ENCODE peak calls at places on chromosome 4, in seven cellular contexts. G is HCT116, J is stomach, O is heart left ventricle, L is lower leg skin, M is ovary, K is right lobe of liver. H is an unnamed sample.

GRCh38 chr4:88737304-88738015 is 39.8 kb upstream of the NAP1L5 start:
- DNase-seq in G (no peak), J (peak), O (no peak), L (no peak), M (peak), K (no peak), H (no peak)

GRCh38 chr4:38034986-38035882 is 75.0 kb downstream of the PTTG2 start:
- DNase-seq in G (peak), J (no peak), O (peak), L (peak), M (no peak), K (no peak), H (peak)

GRCh38 chr4:148284526-148285193 is 157.6 kb downstream of the NR3C2 start:
- DNase-seq in G (no peak), J (no peak), O (no peak), L (no peak), M (no peak), K (no peak), H (no peak)

GRCh38 chr4:69830529-69831269 is 29.2 kb downstream of the SULT1E1 start:
- DNase-seq in G (no peak), J (peak), O (no peak), L (no peak), M (no peak), K (peak), H (peak)

GRCh38 chr4:102981005-102981404 is 38.5 kb downstream of the SLC9B1 start:
- DNase-seq in G (no peak), J (no peak), O (no peak), L (no peak), M (no peak), K (no peak), H (no peak)

GRCh38 chr4:77073106-77073858 is 2.5 kb downstream of the CCNI start:
- DNase-seq in G (no peak), J (no peak), O (no peak), L (no peak), M (no peak), K (no peak), H (peak)

GRCh38 chr4:85720736-85721135 is 245.8 kb downstream of the ARHGAP24 start:
- DNase-seq in G (no peak), J (no peak), O (no peak), L (no peak), M (no peak), K (no peak), H (no peak)

GRCh38 chr4:85725727-85726170 is 250.8 kb downstream of the ARHGAP24 start:
- DNase-seq in G (no peak), J (peak), O (peak), L (no peak), M (peak), K (peak), H (no peak)

GRCh38 chr4:166594326-166594946 is 639.9 kb downstream of the SPOCK3 start:
- DNase-seq in G (peak), J (peak), O (no peak), L (no peak), M (no peak), K (no peak), H (peak)

GRCh38 chr4:73315091-73315490 is 56.5 kb upstream of the ANKRD17 start:
- DNase-seq in G (no peak), J (no peak), O (no peak), L (no peak), M (no peak), K (no peak), H (no peak)

GRCh38 chr4:183987529-183987946 is 82.4 kb downstream of the STOX2 start:
- DNase-seq in G (peak), J (peak), O (peak), L (peak), M (peak), K (no peak), H (no peak)

GRCh38 chr4:168840988-168841681 is 168.9 kb downstream of the CBR4 start:
- DNase-seq in G (no peak), J (peak), O (peak), L (no peak), M (no peak), K (peak), H (no peak)

GRCh38 chr4:118281611-118282442 is 71.0 kb downstream of the PRSS12 start:
- DNase-seq in G (no peak), J (no peak), O (no peak), L (no peak), M (peak), K (no peak), H (peak)

GRCh38 chr4:11698846-11699590 is 270.3 kb upstream of the HS3ST1 start:
- DNase-seq in G (peak), J (no peak), O (no peak), L (no peak), M (no peak), K (no peak), H (no peak)

GRCh38 chr4:5463936-5464650 is 244.3 kb downstream of the EVC2 start:
- DNase-seq in G (no peak), J (no peak), O (no peak), L (no peak), M (no peak), K (no peak), H (no peak)

GRCh38 chr4:156195914-156196313 is 242.2 kb upstream of the CTSO start:
- DNase-seq in G (no peak), J (no peak), O (no peak), L (no peak), M (no peak), K (no peak), H (no peak)

GRCh38 chr4:89640620-89641366 is 196.2 kb downstream of the SNCA start:
- DNase-seq in G (peak), J (no peak), O (peak), L (no peak), M (peak), K (peak), H (peak)

GRCh38 chr4:67035986-67036385 is 509.3 kb downstream of the CENPC start:
- DNase-seq in G (no peak), J (no peak), O (no peak), L (no peak), M (no peak), K (no peak), H (no peak)

GRCh38 chr4:121148621-121149020 is 15.5 kb downstream of the TNIP3 start:
- DNase-seq in G (no peak), J (no peak), O (no peak), L (no peak), M (no peak), K (no peak), H (no peak)

GRCh38 chr4:47860305-47860704 is 22.4 kb upstream of the CORIN start:
- DNase-seq in G (no peak), J (no peak), O (no peak), L (no peak), M (no peak), K (no peak), H (no peak)

GRCh38 chr4:128364565-128364964 is 77.0 kb upstream of the PGRMC2 start:
- DNase-seq in G (no peak), J (no peak), O (no peak), L (no peak), M (no peak), K (no peak), H (no peak)

GRCh38 chr4:128359422-128359821 is 71.8 kb upstream of the PGRMC2 start:
- DNase-seq in G (no peak), J (no peak), O (no peak), L (no peak), M (no peak), K (no peak), H (no peak)

GRCh38 chr4:128363966-128364365 is 76.4 kb upstream of the PGRMC2 start:
- DNase-seq in G (no peak), J (no peak), O (no peak), L (no peak), M (no peak), K (no peak), H (no peak)

GRCh38 chr4:128366212-128366611 is 78.6 kb upstream of the PGRMC2 start:
- DNase-seq in G (no peak), J (no peak), O (no peak), L (no peak), M (no peak), K (no peak), H (no peak)

DNA sequence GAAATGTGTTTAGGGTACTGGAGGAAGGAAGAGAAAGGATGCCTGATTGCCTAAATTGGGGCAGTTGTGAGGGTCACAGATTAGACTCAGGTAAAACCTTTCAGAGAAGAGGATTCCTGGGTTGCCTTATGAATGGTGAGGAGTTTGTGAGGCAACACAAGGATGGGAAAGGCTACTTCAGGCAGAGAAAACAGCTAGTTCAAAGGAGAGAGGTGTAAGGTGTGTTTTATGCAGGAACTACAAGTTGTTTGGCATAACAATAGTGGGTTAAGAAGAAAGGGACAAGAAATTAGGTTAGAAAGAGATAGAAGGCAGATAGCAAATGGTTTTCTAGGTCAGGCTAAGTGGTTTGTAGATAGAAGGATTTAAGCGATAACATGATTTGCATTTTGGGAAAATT is 75.1 kb upstream of the PGRMC2 start:
- DNase-seq in G (no peak), J (no peak), O (no peak), L (no peak), M (no peak), K (no peak), H (no peak)
- TF ChIP-seq POLR2A in G (no peak), J (no peak), O (no peak), L (no peak), M (no peak), K (no peak), H (no peak)

DNA sequence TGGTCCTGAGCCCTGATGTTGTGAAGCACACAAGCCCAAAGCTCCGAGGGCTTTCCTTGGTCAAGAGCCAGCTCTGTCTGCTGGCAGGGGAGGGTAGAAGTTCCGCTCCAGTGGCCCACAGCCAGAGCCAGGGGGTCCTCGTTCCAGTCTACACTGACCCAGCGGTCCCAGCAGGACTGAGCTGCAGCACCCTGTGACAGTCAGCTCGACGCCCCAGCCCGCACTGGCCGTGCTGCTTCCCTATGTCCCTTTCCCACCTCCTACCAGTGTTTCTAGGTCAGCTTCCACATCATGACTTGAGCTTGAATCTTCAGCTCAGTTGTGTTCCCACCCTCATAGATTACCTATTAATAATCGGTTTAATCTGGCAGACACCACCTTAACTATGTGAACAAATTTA is 22.5 kb upstream of the DCTD start:
- DNase-seq in G (no peak), J (no peak), O (no peak), L (no peak), M (no peak), K (no peak), H (no peak)
- TF ChIP-seq POLR2A in G (no peak), J (no peak), O (no peak), L (no peak), M (no peak), K (no peak), H (no peak)

DNA sequence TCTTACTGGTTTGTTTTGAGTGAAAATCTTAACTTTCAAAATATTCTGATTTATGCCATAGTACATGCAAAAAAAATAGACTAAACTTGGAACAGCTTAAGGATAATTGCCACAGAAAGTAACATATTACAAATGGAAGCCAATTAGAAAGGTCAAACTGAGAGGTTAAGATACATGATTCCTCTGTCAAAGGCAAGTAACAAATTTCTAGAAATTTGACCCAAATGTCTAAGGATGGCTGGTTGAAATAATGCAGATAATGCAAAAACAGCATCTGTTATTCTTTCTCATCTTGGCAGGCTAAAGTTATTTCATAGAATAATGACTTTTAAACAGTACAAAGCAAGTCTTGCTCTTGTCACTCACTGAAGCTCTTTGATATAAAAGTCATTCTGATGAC is 10.5 kb downstream of the FGF5 start:
- DNase-seq in G (no peak), J (no peak), O (no peak), L (no peak), M (no peak), K (no peak), H (no peak)
- TF ChIP-seq POLR2A in G (no peak), J (no peak), O (no peak), L (no peak), M (no peak), K (no peak), H (no peak)

GRCh38 chr4:145935253-145936141 is 3.1 kb downstream of the ZNF827 start:
- DNase-seq in G (no peak), J (peak), O (peak), L (no peak), M (peak), K (no peak), H (peak)
- TF ChIP-seq POLR2A in G (no peak), J (no peak), O (no peak), L (no peak), M (no peak), K (no peak), H (no peak)

DNA sequence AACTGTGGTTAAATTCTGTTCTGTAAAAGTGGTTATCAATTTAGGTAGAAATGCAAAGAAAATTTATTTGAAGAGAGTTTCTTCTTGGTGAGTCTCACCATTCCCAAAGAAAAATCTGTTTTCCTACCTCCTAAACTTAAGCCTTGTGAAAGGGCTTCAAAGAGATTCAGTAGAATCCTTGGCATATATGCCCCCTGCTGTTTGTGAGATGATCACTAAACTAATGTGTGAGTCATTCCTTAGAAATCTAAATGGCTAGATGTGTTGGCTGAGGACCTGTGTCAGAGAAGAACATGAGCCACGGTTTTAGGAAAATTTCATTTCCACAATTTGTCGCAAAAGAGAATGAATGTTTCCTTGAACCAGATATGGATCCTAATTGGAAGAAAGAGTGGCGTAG is 260.9 kb downstream of the SLC7A11 start:
- DNase-seq in G (peak), J (no peak), O (no peak), L (no peak), M (no peak), K (no peak), H (no peak)
- TF ChIP-seq POLR2A in G (no peak), J (no peak), O (no peak), L (no peak), M (no peak), K (no peak), H (no peak)

GRCh38 chr4:127648061-127648460 is 15.3 kb downstream of the INTU start:
- DNase-seq in G (no peak), J (no peak), O (no peak), L (no peak), M (no peak), K (no peak), H (no peak)
- TF ChIP-seq POLR2A in G (no peak), J (no peak), O (no peak), L (no peak), M (no peak), K (no peak), H (no peak)

GRCh38 chr4:7803992-7804758 is 135.5 kb downstream of the AFAP1 start:
- DNase-seq in G (peak), J (peak), O (peak), L (peak), M (peak), K (peak), H (peak)
- TF ChIP-seq POLR2A in G (no peak), J (no peak), O (no peak), L (no peak), M (no peak), K (no peak), H (no peak)

DNA sequence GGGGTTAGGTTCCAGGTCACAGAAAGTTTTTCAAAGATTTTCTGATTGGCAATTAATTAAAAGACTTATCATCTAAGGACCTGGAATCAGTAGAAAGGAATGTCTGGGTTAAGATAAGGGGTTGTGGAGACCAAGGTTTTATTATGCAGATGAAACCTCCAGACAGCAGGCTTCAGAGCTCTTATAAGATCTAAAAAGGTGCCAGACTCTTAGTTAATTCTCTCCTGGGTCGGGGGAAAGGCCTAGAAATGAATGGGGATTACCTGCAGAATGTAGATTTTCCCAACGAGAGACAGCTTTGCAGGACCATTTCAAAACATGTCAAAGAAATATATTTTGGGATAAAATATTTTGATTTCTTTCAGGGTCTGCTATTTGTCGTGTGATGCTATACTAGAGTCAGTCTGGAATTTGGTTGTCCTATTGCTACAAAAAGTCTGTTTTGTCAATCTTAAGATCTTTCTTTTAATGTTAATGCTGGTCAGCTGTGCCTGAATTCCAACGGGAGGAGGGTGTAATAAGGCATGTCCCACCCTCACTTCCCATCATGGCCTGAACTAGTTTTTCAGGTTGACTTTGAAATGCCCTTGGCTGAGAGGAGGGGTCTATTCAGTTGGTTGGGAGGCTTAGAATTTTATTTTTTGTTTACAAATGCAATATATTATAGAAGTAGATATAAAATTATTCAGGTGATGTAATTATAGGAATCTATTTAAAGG is 15.8 kb downstream of the EGF start:
- DNase-seq in G (no peak), J (no peak), O (no peak), L (no peak), M (no peak), K (no peak), H (no peak)
- TF ChIP-seq POLR2A in G (no peak), J (no peak), O (no peak), L (no peak), M (no peak), K (no peak), H (no peak)

GRCh38 chr4:80069837-80070788 is 2.9 kb downstream of the ANTXR2 start:
- DNase-seq in G (peak), J (no peak), O (no peak), L (no peak), M (no peak), K (no peak), H (no peak)
- TF ChIP-seq POLR2A in G (no peak), J (no peak), O (no peak), L (no peak), M (no peak), K (no peak), H (no peak)

GRCh38 chr4:3040447-3041191 is 33.7 kb downstream of the HTT-AS start:
- DNase-seq in G (no peak), J (no peak), O (no peak), L (no peak), M (no peak), K (peak), H (no peak)
- TF ChIP-seq POLR2A in G (no peak), J (no peak), O (no peak), L (no peak), M (no peak), K (no peak), H (no peak)

H was measured in erythroblast.